ENCODE peak calls at places on chromosomes 6 and 20, in seven cellular contexts. A is neural progenitor cell, T is NAMALWA, L is SHP77 treated with DMSO at 0.1 percent for 48 hours, H is LoVo, D is lower leg skin, B is left ventricle myocardium inferior. Q is an unnamed sample.
A peak's percentile ranks its signal among the peaks of the same experiment; 100 is the strongest.

GRCh38 chr6:4870821-4871494 is 94.8 kb downstream of the CDYL start:
- DNase-seq in H (no peak), B (no peak), D (no peak), A (no peak), T (no peak), L (no peak), Q (no peak)

GRCh38 chr6:43921548-43922422 is 151.8 kb downstream of the VEGFA start:
- DNase-seq in T (no peak), B (no peak), A (no peak), D (no peak), L (no peak), H (no peak), Q (no peak)

GRCh38 chr6:157169656-157170055 is 153.7 kb downstream of the TMEM242 start:
- DNase-seq in H (no peak), D (no peak), T (no peak), L (no peak), B (no peak), A (no peak), Q (no peak)

GRCh38 chr6:145396499-145396898 is 338.8 kb downstream of the EPM2A start:
- DNase-seq in H (no peak), B (no peak), A (no peak), L (no peak), D (no peak), T (no peak), Q (no peak)

GRCh38 chr20:4613184-4613583 is 108.5 kb upstream of the PRND start:
- DNase-seq in D (no peak), T (no peak), H (no peak), B (no peak), L (no peak), A (no peak), Q (no peak)

GRCh38 chr20:43416591-43417228 is 41.0 kb upstream of the SRSF6 start:
- DNase-seq in D (no peak), L (no peak), T (no peak), H (no peak), B (no peak), A (no peak), Q (no peak)

GRCh38 chr6:37433657-37434271 is 743 bp downstream of the CMTR1 start:
- DNase-seq in L (no peak), T (peak; percentile 64), B (peak; percentile 16), A (peak; percentile 33), H (no peak), D (peak; percentile 86), Q (no peak)

GRCh38 chr6:160010067-160010466 is 41.2 kb downstream of the IGF2R start:
- DNase-seq in H (no peak), A (no peak), T (no peak), L (no peak), B (peak; percentile 53), D (no peak), Q (peak; percentile 74)

GRCh38 chr20:2745060-2745910 is 52.7 kb downstream of the EBF4 start:
- DNase-seq in T (no peak), A (no peak), H (no peak), B (no peak), D (no peak), L (no peak), Q (no peak)

GRCh38 chr6:116840091-116840490 is 11.2 kb upstream of the GPRC6A start:
- DNase-seq in A (no peak), H (no peak), L (no peak), D (no peak), T (no peak), B (no peak), Q (no peak)

GRCh38 chr6:110348956-110349565 is 9.1 kb downstream of the METTL24 start:
- DNase-seq in L (no peak), T (no peak), A (no peak), H (no peak), B (no peak), D (no peak), Q (no peak)

GRCh38 chr20:59135093-59135492 is 28.5 kb upstream of the ZNF831 start:
- DNase-seq in B (no peak), L (no peak), D (no peak), A (no peak), T (no peak), H (no peak), Q (no peak)

GRCh38 chr6:14202947-14203346 is 85.4 kb downstream of the CD83 start:
- DNase-seq in T (no peak), L (no peak), B (no peak), D (no peak), A (no peak), H (no peak), Q (no peak)

GRCh38 chr20:34720266-34720665 is 16.1 kb downstream of the TP53INP2 start:
- DNase-seq in H (no peak), D (peak; percentile 42), L (no peak), T (no peak), B (no peak), A (no peak), Q (no peak)

GRCh38 chr6:31762878-31763616 is 591 bp downstream of the SAPCD1 start:
- DNase-seq in L (no peak), A (no peak), T (no peak), B (no peak), H (no peak), D (no peak), Q (no peak)

GRCh38 chr6:43221774-43222101 is 7.5 kb downstream of the DNPH1 start:
- DNase-seq in A (no peak), B (no peak), D (no peak), L (no peak), H (no peak), T (no peak), Q (no peak)

GRCh38 chr6:80607814-80608391 is 501.4 kb downstream of the BCKDHB start:
- DNase-seq in A (peak; percentile 4), H (peak; percentile 15), B (no peak), L (no peak), D (no peak), T (no peak), Q (no peak)

GRCh38 chr6:81767163-81768000 is 14.9 kb upstream of the TENT5A start:
- DNase-seq in D (no peak), B (no peak), L (no peak), A (no peak), T (no peak), H (peak; percentile 77), Q (no peak)

Q was measured in heart right ventricle.